ENCODE peak calls at places on chromosomes 4 and X, in four cellular contexts. V is ascending aorta, P is brain microvascular endothelial cell, M is lower lobe of right lung. H is an unnamed sample.
A peak's percentile ranks its signal among the peaks of the same experiment; 100 is the strongest.

GRCh38 chr4:148173397-148174017 is 268.7 kb downstream of the NR3C2 start:
- DNase-seq in V (no peak), P (peak; percentile 7), M (no peak), H (no peak)

GRCh38 chrX:40908857-40909475 is 173.6 kb upstream of the MED14 start:
- DNase-seq in V (no peak), P (peak; percentile 18), M (no peak), H (no peak)

GRCh38 chr4:163922302-163922701 is 427.8 kb downstream of the TMA16 start:
- DNase-seq in V (no peak), P (no peak), M (no peak), H (no peak)

GRCh38 chr4:97662133-97662532 is 481.1 kb downstream of the STPG2 start:
- DNase-seq in V (no peak), P (no peak), M (no peak), H (no peak)

GRCh38 chr4:19776021-19776459 is 475.7 kb upstream of the SLIT2 start:
- DNase-seq in V (no peak), P (peak; percentile 95), M (no peak), H (peak; percentile 69)

GRCh38 chr4:113657834-113658233 is 103.7 kb downstream of the CAMK2D start:
- DNase-seq in V (no peak), P (no peak), M (no peak), H (peak; percentile 64)

GRCh38 chr4:105426187-105426897 is 47.5 kb downstream of the PPA2 start:
- DNase-seq in V (no peak), P (no peak), M (no peak), H (no peak)

GRCh38 chrX:134669378-134670098 is 11.3 kb upstream of the PLAC1 start:
- DNase-seq in V (no peak), P (peak; percentile 85), M (peak; percentile 32), H (peak; percentile 93)

GRCh38 chr4:92035666-92036065 is 268.1 kb upstream of the GRID2 start:
- DNase-seq in V (no peak), P (no peak), M (no peak), H (no peak)

GRCh38 chrX:135302269-135302873 is 6.9 kb upstream of the ETDC start:
- DNase-seq in V (no peak), P (no peak), M (no peak), H (no peak)

GRCh38 chrX:123884809-123885408 is 25.1 kb downstream of the XIAP start:
- DNase-seq in V (no peak), P (peak; percentile 39), M (no peak), H (peak; percentile 52)

GRCh38 chr4:155569960-155570515 is 96.6 kb upstream of the GUCY1A1 start:
- DNase-seq in V (no peak), P (no peak), M (no peak), H (peak; percentile 61)

DNA sequence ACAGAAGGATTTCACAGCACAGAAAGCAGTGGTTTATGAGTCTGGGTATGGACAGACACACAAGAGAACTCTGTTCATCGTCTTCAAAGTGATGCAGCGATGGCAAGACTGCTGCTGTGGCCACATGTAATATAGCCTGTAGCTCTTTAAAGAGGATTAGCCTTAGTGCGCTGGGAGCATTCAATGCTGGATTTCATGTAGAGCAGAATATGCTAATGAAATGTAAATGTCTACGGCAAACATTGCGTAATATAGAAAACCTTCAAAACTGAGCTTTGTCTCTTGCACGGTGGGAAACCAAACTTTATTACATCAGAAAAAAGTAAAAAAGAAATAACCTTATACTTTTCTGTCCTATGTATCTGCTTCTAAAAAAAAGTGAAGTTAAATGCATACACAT is 42.9 kb downstream of the ALPK1 start:
- DNase-seq in V (no peak), P (no peak), M (no peak), H (no peak)
- H3K4me3 ChIP-seq in V (no peak overlapping the region), P (no peak overlapping the region), M (no peak overlapping the region), H (no peak overlapping the region)

GRCh38 chr4:4590496-4590895 is 48.6 kb upstream of the STX18 start:
- DNase-seq in V (no peak), P (peak; percentile 1), M (no peak), H (peak; percentile 95)
- H3K4me3 ChIP-seq in V (no peak overlapping the region), P (no peak overlapping the region), M (no peak overlapping the region), H (no peak overlapping the region)

DNA sequence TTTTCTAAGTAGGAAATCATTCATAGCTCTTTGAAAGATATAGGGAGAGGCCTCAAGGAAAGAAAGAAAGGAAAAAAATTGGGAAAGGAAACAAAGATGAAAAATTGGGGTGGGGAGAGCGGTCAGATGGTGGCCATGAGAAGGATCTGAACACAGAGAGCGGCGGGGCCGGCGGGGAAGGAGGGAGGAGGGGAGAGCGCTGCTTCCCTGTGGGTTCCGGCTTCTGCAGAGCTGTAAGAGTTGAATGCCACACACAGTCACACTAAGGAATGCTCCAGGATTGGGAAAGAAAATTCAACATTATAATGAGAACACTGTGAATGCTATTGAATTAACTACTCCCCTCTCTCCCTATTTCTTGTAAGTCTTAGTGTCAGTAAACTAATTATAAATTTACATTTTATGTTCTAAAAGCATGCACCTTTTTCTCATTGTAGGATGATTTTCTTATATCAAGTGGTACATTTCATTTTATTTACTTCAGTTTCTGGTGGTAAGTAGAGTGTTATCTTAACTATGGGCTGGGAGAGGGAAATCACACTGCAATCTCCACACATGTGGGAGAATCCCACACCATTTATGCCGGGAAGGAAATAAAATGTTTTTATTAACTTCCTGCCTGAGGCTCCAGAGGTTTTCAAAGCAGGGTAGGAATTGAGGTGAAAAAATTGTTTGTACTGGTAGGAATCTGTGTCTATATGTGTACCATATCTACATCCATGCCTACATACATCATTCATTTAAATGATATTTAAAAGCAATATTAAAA is 894 bp downstream of the F11 start:
- DNase-seq in V (no peak), P (peak; percentile 6), M (peak; percentile 63), H (no peak)
- H3K4me3 ChIP-seq in V (no peak overlapping the region), P (no peak overlapping the region), M (peak overlapping the region; percentile 35), H (no peak overlapping the region)

DNA sequence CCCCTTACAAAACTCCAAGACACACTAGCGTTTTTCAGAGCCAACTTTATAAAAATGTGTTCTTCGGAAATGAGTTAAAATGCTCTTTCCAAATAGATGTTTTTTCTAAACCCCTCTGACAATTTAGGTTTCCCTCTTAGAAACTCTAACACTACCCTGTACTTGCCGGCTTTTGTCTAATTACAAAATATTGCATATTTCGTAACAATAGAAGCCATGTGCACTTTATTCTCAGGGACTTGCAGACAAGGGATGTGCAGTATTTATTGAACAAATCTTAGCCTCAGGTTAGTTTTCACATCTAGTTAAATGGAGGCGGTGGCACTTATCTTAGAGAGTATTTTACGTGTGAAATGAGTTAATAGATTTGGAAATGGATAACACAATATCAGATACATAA is 547 bp upstream of the PABPC4L start:
- DNase-seq in V (no peak), P (no peak), M (no peak), H (peak; percentile 7)
- H3K4me3 ChIP-seq in V (peak overlapping the region; percentile 86), P (peak overlapping the region; percentile 54), M (peak overlapping the region; percentile 58), H (peak overlapping the region; percentile 53)

GRCh38 chr4:3124070-3124767 is 49.7 kb downstream of the HTT start:
- DNase-seq in V (no peak), P (no peak), M (no peak), H (no peak)
- H3K4me3 ChIP-seq in V (no peak overlapping the region), P (no peak overlapping the region), M (no peak overlapping the region), H (no peak overlapping the region)

H was measured in foreskin fibroblast.